ENCODE peak calls at places on chromosomes 6 and 20, in nine cellular contexts. One of them, this sample, is unnamed. For H3K4me1, the result is how much of the 10 kb centered on the place peaks cover.

GRCh38 chr20:36572701-36573102 is 695 bp upstream of the TGIF2 start:
- DNase-seq in iPS DF 6.9: no peak
- DNase-seq in effector memory CD4-positive, alpha-beta T cell: peak
- DNase-seq in SK-N-SH: peak
- DNase-seq in CD8-positive, alpha-beta memory T cell: peak
- DNase-seq in stomach: peak
- DNase-seq in heart left ventricle: no peak
- DNase-seq in gastrocnemius medialis: no peak
- DNase-seq in HCT116: no peak
- DNase-seq in this sample: no peak

GRCh38 chr6:127937102-127937501 is 36.2 kb upstream of the THEMIS start:
- DNase-seq in iPS DF 6.9: no peak
- DNase-seq in effector memory CD4-positive, alpha-beta T cell: no peak
- DNase-seq in SK-N-SH: no peak
- DNase-seq in CD8-positive, alpha-beta memory T cell: no peak
- DNase-seq in stomach: no peak
- DNase-seq in heart left ventricle: no peak
- DNase-seq in gastrocnemius medialis: no peak
- DNase-seq in HCT116: no peak
- DNase-seq in this sample: no peak

GRCh38 chr6:105759946-105760345 is 326.2 kb upstream of the PRDM1 start:
- DNase-seq in iPS DF 6.9: no peak
- DNase-seq in effector memory CD4-positive, alpha-beta T cell: no peak
- DNase-seq in SK-N-SH: no peak
- DNase-seq in CD8-positive, alpha-beta memory T cell: no peak
- DNase-seq in stomach: no peak
- DNase-seq in heart left ventricle: no peak
- DNase-seq in gastrocnemius medialis: no peak
- DNase-seq in HCT116: no peak
- DNase-seq in this sample: no peak

GRCh38 chr6:32113386-32114352 is 4.5 kb upstream of the TNXB start:
- DNase-seq in iPS DF 6.9: no peak
- DNase-seq in effector memory CD4-positive, alpha-beta T cell: no peak
- DNase-seq in SK-N-SH: peak
- DNase-seq in CD8-positive, alpha-beta memory T cell: no peak
- DNase-seq in stomach: peak
- DNase-seq in heart left ventricle: peak
- DNase-seq in gastrocnemius medialis: peak
- DNase-seq in HCT116: no peak
- DNase-seq in this sample: no peak

GRCh38 chr6:4271761-4272505 is 136.6 kb upstream of the ECI2 start:
- DNase-seq in iPS DF 6.9: no peak
- DNase-seq in effector memory CD4-positive, alpha-beta T cell: no peak
- DNase-seq in SK-N-SH: no peak
- DNase-seq in CD8-positive, alpha-beta memory T cell: no peak
- DNase-seq in stomach: no peak
- DNase-seq in heart left ventricle: no peak
- DNase-seq in gastrocnemius medialis: no peak
- DNase-seq in HCT116: no peak
- DNase-seq in this sample: no peak

GRCh38 chr6:89369009-89369408 is 16.5 kb upstream of the UBE2J1 start:
- DNase-seq in iPS DF 6.9: no peak
- DNase-seq in effector memory CD4-positive, alpha-beta T cell: no peak
- DNase-seq in SK-N-SH: no peak
- DNase-seq in CD8-positive, alpha-beta memory T cell: no peak
- DNase-seq in stomach: peak
- DNase-seq in heart left ventricle: no peak
- DNase-seq in gastrocnemius medialis: peak
- DNase-seq in HCT116: no peak
- DNase-seq in this sample: no peak

GRCh38 chr6:139588734-139589418 is 214.4 kb upstream of the CITED2 start:
- DNase-seq in iPS DF 6.9: no peak
- DNase-seq in effector memory CD4-positive, alpha-beta T cell: no peak
- DNase-seq in SK-N-SH: no peak
- DNase-seq in CD8-positive, alpha-beta memory T cell: no peak
- DNase-seq in stomach: no peak
- DNase-seq in heart left ventricle: no peak
- DNase-seq in gastrocnemius medialis: no peak
- DNase-seq in HCT116: no peak
- DNase-seq in this sample: no peak

GRCh38 chr6:137829641-137830083 is 37.4 kb upstream of the TNFAIP3 start:
- DNase-seq in iPS DF 6.9: no peak
- DNase-seq in effector memory CD4-positive, alpha-beta T cell: no peak
- DNase-seq in SK-N-SH: no peak
- DNase-seq in CD8-positive, alpha-beta memory T cell: no peak
- DNase-seq in stomach: no peak
- DNase-seq in heart left ventricle: no peak
- DNase-seq in gastrocnemius medialis: no peak
- DNase-seq in HCT116: no peak
- DNase-seq in this sample: no peak

GRCh38 chr6:31580807-31581437 is 1.3 kb downstream of the LTB start:
- DNase-seq in iPS DF 6.9: no peak
- DNase-seq in effector memory CD4-positive, alpha-beta T cell: peak
- DNase-seq in SK-N-SH: peak
- DNase-seq in CD8-positive, alpha-beta memory T cell: peak
- DNase-seq in stomach: peak
- DNase-seq in heart left ventricle: peak
- DNase-seq in gastrocnemius medialis: peak
- DNase-seq in HCT116: peak
- DNase-seq in this sample: peak

GRCh38 chr6:168274046-168274952 is 45.3 kb downstream of the DACT2 start:
- DNase-seq in iPS DF 6.9: no peak
- DNase-seq in effector memory CD4-positive, alpha-beta T cell: no peak
- DNase-seq in SK-N-SH: no peak
- DNase-seq in CD8-positive, alpha-beta memory T cell: no peak
- DNase-seq in stomach: peak
- DNase-seq in heart left ventricle: no peak
- DNase-seq in gastrocnemius medialis: no peak
- DNase-seq in HCT116: no peak
- DNase-seq in this sample: no peak

GRCh38 chr6:166586424-166587156 is at the start of gene RAMACL:
- DNase-seq in iPS DF 6.9: no peak
- DNase-seq in effector memory CD4-positive, alpha-beta T cell: peak
- DNase-seq in SK-N-SH: peak
- DNase-seq in CD8-positive, alpha-beta memory T cell: peak
- DNase-seq in stomach: peak
- DNase-seq in heart left ventricle: no peak
- DNase-seq in gastrocnemius medialis: peak
- DNase-seq in HCT116: peak
- DNase-seq in this sample: peak

GRCh38 chr6:112337209-112337638 is 9.9 kb upstream of the RFPL4B start:
- DNase-seq in iPS DF 6.9: peak
- DNase-seq in effector memory CD4-positive, alpha-beta T cell: no peak
- DNase-seq in SK-N-SH: peak
- DNase-seq in CD8-positive, alpha-beta memory T cell: no peak
- DNase-seq in stomach: peak
- DNase-seq in heart left ventricle: no peak
- DNase-seq in gastrocnemius medialis: peak
- DNase-seq in HCT116: peak
- DNase-seq in this sample: no peak

GRCh38 chr6:118644007-118644406 is 7.4 kb downstream of the CEP85L start:
- DNase-seq in iPS DF 6.9: no peak
- DNase-seq in effector memory CD4-positive, alpha-beta T cell: no peak
- DNase-seq in SK-N-SH: no peak
- DNase-seq in CD8-positive, alpha-beta memory T cell: no peak
- DNase-seq in stomach: no peak
- DNase-seq in heart left ventricle: no peak
- DNase-seq in gastrocnemius medialis: no peak
- DNase-seq in HCT116: no peak
- DNase-seq in this sample: no peak

GRCh38 chr20:46757754-46758678 is 48.6 kb downstream of the SLC2A10 start:
- DNase-seq in iPS DF 6.9: no peak
- DNase-seq in effector memory CD4-positive, alpha-beta T cell: peak
- DNase-seq in SK-N-SH: peak
- DNase-seq in CD8-positive, alpha-beta memory T cell: peak
- DNase-seq in stomach: peak
- DNase-seq in heart left ventricle: no peak
- DNase-seq in gastrocnemius medialis: no peak
- DNase-seq in HCT116: peak
- DNase-seq in this sample: peak

GRCh38 chr6:161477901-161478425 is 204.1 kb upstream of the AGPAT4 start:
- DNase-seq in iPS DF 6.9: no peak
- DNase-seq in effector memory CD4-positive, alpha-beta T cell: no peak
- DNase-seq in SK-N-SH: no peak
- DNase-seq in CD8-positive, alpha-beta memory T cell: no peak
- DNase-seq in stomach: no peak
- DNase-seq in heart left ventricle: no peak
- DNase-seq in gastrocnemius medialis: no peak
- DNase-seq in HCT116: no peak
- DNase-seq in this sample: no peak

DNA sequence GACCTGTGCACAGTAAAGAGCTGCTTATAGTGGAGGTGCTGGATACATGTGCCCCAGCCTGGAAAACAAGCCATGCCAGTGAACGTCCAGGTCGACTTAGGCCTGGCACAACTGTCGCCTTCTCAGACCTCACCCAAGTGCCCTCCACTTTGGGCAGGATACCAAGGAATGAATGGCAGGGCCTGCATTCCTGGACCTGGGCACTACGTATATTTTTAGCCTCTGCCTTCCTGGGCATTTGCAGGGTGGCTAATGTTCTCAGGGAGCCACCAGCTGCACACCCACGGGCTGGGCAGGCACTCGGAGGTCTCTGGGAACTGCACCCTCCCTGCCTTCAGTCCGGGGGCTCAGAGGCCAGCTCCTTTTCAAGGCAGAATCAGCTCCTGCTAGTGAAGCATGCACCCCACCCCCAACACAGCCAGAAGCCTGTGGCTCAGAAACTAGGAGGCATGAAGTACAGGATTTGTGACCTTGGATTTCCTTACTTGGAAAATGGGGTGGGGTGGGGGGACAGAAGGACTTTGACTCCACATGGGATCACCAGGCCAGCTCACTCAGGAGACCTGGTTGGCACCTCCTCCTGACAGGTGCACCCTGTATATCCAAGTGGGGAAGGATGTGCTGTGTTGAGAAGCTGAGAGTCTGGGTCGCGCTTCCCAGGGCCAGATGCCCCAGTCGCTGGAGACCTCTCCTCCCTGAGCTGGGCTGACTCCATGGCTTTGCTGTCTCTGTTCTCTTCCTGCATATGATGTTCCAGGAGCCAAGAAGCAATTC is 2.5 kb upstream of the LSM14B start:
- DNase-seq in iPS DF 6.9: no peak
- DNase-seq in effector memory CD4-positive, alpha-beta T cell: no peak
- DNase-seq in SK-N-SH: no peak
- DNase-seq in CD8-positive, alpha-beta memory T cell: no peak
- DNase-seq in stomach: no peak
- DNase-seq in heart left ventricle: no peak
- DNase-seq in gastrocnemius medialis: peak
- DNase-seq in HCT116: no peak
- DNase-seq in this sample: no peak
- H3K4me1 ChIP-seq in iPS DF 6.9: under half
- H3K4me1 ChIP-seq in effector memory CD4-positive, alpha-beta T cell: under half
- H3K4me1 ChIP-seq in SK-N-SH: under half
- H3K4me1 ChIP-seq in CD8-positive, alpha-beta memory T cell: half or more
- H3K4me1 ChIP-seq in stomach: under half
- H3K4me1 ChIP-seq in heart left ventricle: under half
- H3K4me1 ChIP-seq in gastrocnemius medialis: half or more
- H3K4me1 ChIP-seq in HCT116: under half
- H3K4me1 ChIP-seq in this sample: under half

DNA sequence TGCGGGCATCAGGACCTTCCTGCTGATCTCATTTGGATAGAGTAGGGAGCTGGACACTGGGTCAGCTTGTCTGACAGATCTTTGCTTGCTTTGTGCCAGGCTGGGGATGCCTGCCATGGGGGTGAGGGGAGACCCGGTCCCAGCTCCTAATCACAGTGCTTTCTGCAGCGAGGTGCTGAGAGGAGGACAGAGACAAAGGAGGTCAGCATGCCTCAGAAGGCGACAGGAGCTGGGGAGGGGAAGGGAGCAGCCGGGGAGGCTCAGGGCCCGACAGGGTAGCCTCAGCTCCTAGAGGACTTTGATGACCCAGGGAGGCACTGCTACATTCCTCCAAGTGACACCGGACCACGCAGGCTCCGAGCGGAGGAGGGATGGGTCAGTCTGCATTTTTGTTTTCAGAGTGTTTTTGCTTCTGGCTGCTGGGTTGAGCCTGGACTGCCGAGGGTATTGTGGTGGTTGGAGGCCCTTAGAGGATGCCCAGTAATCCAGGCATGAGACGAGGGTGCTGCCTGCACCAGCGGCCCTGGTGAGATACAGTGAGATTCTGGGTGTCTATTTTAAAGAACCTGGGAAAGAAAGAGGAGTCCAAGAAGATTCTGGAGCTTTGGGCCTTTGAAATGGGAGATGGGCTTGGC is 7.8 kb downstream of the RBM38 start:
- DNase-seq in iPS DF 6.9: no peak
- DNase-seq in effector memory CD4-positive, alpha-beta T cell: no peak
- DNase-seq in SK-N-SH: no peak
- DNase-seq in CD8-positive, alpha-beta memory T cell: peak
- DNase-seq in stomach: no peak
- DNase-seq in heart left ventricle: no peak
- DNase-seq in gastrocnemius medialis: peak
- DNase-seq in HCT116: no peak
- DNase-seq in this sample: no peak
- H3K27ac ChIP-seq in iPS DF 6.9: no peak
- H3K27ac ChIP-seq in effector memory CD4-positive, alpha-beta T cell: peak
- H3K27ac ChIP-seq in SK-N-SH: no peak
- H3K27ac ChIP-seq in CD8-positive, alpha-beta memory T cell: peak
- H3K27ac ChIP-seq in stomach: peak
- H3K27ac ChIP-seq in heart left ventricle: peak
- H3K27ac ChIP-seq in gastrocnemius medialis: peak
- H3K27ac ChIP-seq in HCT116: no peak
- H3K27ac ChIP-seq in this sample: peak

DNA sequence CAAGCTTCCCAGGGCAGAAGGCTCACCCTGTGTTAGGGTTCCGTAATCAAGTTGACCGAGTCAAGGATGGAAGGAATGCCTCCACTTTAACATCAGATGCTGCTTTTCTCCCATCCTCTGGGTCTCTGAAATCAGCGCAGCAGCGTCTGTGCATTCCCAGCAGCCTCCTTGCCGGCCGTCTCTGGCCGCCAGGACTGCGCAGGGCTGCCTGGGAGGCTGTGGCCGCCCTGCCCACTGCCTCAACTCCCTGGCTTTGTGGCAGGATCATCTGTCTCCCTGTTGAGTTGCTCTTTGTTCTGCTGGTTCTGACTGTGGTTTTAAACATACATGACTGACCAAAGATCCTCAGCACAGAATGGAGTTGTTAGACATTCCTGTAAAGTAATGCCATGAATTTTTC is 56.5 kb downstream of the DLL1 start:
- DNase-seq in iPS DF 6.9: no peak
- DNase-seq in effector memory CD4-positive, alpha-beta T cell: no peak
- DNase-seq in SK-N-SH: no peak
- DNase-seq in CD8-positive, alpha-beta memory T cell: peak
- DNase-seq in stomach: no peak
- DNase-seq in heart left ventricle: no peak
- DNase-seq in gastrocnemius medialis: no peak
- DNase-seq in HCT116: no peak
- DNase-seq in this sample: no peak
- H3K4me3 ChIP-seq in iPS DF 6.9: no peak
- H3K4me3 ChIP-seq in effector memory CD4-positive, alpha-beta T cell: no peak
- H3K4me3 ChIP-seq in SK-N-SH: no peak
- H3K4me3 ChIP-seq in CD8-positive, alpha-beta memory T cell: no peak
- H3K4me3 ChIP-seq in stomach: no peak
- H3K4me3 ChIP-seq in heart left ventricle: no peak
- H3K4me3 ChIP-seq in gastrocnemius medialis: no peak
- H3K4me3 ChIP-seq in HCT116: no peak
- H3K4me3 ChIP-seq in this sample: no peak

DNA sequence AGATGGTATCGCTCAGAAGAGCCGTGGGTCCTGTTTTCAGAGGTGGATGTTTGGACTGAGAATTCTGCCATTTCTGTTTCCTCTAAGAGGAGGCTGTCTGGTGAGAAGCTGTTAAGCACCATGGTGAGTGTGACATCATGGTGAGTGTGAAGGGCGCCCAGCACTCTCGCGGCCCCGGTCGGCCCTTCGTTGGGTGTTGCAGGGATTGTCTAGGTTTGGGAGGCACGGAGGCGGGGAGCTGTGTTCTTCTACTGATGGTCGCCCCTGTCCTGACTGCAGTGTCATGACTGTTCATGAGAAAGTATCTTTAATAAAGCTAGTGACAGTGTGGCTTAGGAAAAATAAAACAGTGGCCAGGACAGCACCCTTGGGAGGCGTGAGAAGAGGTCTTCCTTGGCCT is 70.4 kb downstream of the NOL4L start:
- DNase-seq in iPS DF 6.9: no peak
- DNase-seq in effector memory CD4-positive, alpha-beta T cell: no peak
- DNase-seq in SK-N-SH: no peak
- DNase-seq in CD8-positive, alpha-beta memory T cell: peak
- DNase-seq in stomach: no peak
- DNase-seq in heart left ventricle: no peak
- DNase-seq in gastrocnemius medialis: no peak
- DNase-seq in HCT116: no peak
- DNase-seq in this sample: no peak
- H3K4me1 ChIP-seq in iPS DF 6.9: under half
- H3K4me1 ChIP-seq in effector memory CD4-positive, alpha-beta T cell: half or more
- H3K4me1 ChIP-seq in SK-N-SH: under half
- H3K4me1 ChIP-seq in CD8-positive, alpha-beta memory T cell: half or more
- H3K4me1 ChIP-seq in stomach: under half
- H3K4me1 ChIP-seq in heart left ventricle: under half
- H3K4me1 ChIP-seq in gastrocnemius medialis: under half
- H3K4me1 ChIP-seq in HCT116: under half
- H3K4me1 ChIP-seq in this sample: under half